ENCODE peak calls at places on chromosomes 4 and X, in five cellular contexts. Y is GM12878, U is A549, M is HepG2, P is K562. G is an unnamed sample.

GRCh38 chr4:81984746-81985145 is 389.0 kb downstream of the HNRNPD start:
- DNase-seq in Y (no peak), U (no peak), M (no peak), P (no peak), G (no peak)

GRCh38 chr4:12965334-12965733 is 518.8 kb downstream of the RAB28 start:
- DNase-seq in Y (no peak), U (no peak), M (no peak), P (no peak), G (no peak)

GRCh38 chrX:100611951-100612350 is 24.7 kb downstream of the TSPAN6 start:
- DNase-seq in Y (no peak), U (no peak), M (no peak), P (no peak), G (no peak)

GRCh38 chrX:153983321-153983729 is 10.8 kb downstream of the TMEM187 start:
- DNase-seq in Y (no peak), U (no peak), M (no peak), P (no peak), G (no peak)

GRCh38 chr4:158783775-158784174 is 14.9 kb downstream of the FNIP2 start:
- DNase-seq in Y (no peak), U (no peak), M (no peak), P (no peak), G (no peak)

GRCh38 chr4:12852338-12853307 is 631.5 kb downstream of the RAB28 start:
- DNase-seq in Y (no peak), U (peak), M (peak), P (peak), G (peak)

GRCh38 chrX:2811271-2811670 is 17.5 kb upstream of the GYG2 start:
- DNase-seq in Y (no peak), U (no peak), M (no peak), P (no peak), G (no peak)

GRCh38 chr4:42309571-42310260 is 87.6 kb upstream of the SHISA3 start:
- DNase-seq in Y (no peak), U (no peak), M (no peak), P (no peak), G (no peak)

GRCh38 chr4:183384516-183384915 is 59.9 kb upstream of the CDKN2AIP start:
- DNase-seq in Y (no peak), U (no peak), M (no peak), P (no peak), G (no peak)

GRCh38 chr4:96009720-96010119 is 169.8 kb downstream of the PDHA2 start:
- DNase-seq in Y (no peak), U (no peak), M (no peak), P (no peak), G (peak)

GRCh38 chr4:109005523-109005922 is 242.7 kb upstream of the ETNPPL start:
- DNase-seq in Y (no peak), U (no peak), M (no peak), P (no peak), G (no peak)

GRCh38 chr4:84497835-84498202 is 1.3 kb downstream of the NKX6-1 start:
- DNase-seq in Y (no peak), U (no peak), M (no peak), P (no peak), G (no peak)

GRCh38 chrX:101057095-101057714 is 5.3 kb upstream of the TRMT2B start:
- DNase-seq in Y (peak), U (no peak), M (no peak), P (peak), G (no peak)

GRCh38 chrX:74270393-74270792 is 33.6 kb upstream of the ZCCHC13 start:
- DNase-seq in Y (no peak), U (no peak), M (no peak), P (no peak), G (no peak)

GRCh38 chr4:182206916-182207315 is 36.3 kb upstream of the TENM3 start:
- DNase-seq in Y (no peak), U (no peak), M (no peak), P (no peak), G (no peak)

GRCh38 chr4:168587326-168588125 is 90.7 kb downstream of the PALLD start:
- DNase-seq in Y (no peak), U (peak), M (no peak), P (no peak), G (no peak)
- TF ChIP-seq JUNB in Y (no peak), U (peak), M (no peak), P (no peak), G (no peak)

GRCh38 chr4:140856692-140857091 is 100.5 kb upstream of the TBC1D9 start:
- DNase-seq in Y (no peak), U (no peak), M (no peak), P (no peak), G (peak)
- TF ChIP-seq JUNB in Y (no peak), U (no peak), M (no peak), P (no peak), G (no peak)

GRCh38 chrX:147476008-147476407 is 435.7 kb upstream of the FMR1 start:
- DNase-seq in Y (no peak), U (no peak), M (peak), P (no peak), G (peak)
- TF ChIP-seq JUNB in Y (no peak), U (no peak), M (no peak), P (no peak), G (no peak)

DNA sequence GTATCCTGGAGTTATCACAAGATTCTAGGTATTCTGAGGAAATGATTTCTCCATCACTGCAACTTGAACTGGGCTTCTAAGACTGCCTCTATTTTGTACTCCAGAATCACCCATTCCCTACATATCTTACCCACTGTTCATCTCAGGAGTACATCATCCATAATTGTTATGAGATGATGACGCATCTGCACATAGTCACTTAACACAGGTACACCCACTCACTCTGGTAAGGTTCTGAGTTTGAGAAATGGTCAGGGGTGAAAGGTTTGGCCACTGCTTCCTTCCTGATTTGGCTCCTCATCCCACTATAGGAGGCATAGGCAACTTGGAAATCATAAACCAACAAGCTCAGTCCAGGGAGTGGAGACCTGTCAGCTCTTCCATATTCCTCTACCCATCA is 143.9 kb downstream of the GLRA2 start:
- DNase-seq in Y (no peak), U (no peak), M (no peak), P (no peak), G (no peak)
- TF ChIP-seq JUNB in Y (no peak), U (no peak), M (no peak), P (no peak), G (no peak)

DNA sequence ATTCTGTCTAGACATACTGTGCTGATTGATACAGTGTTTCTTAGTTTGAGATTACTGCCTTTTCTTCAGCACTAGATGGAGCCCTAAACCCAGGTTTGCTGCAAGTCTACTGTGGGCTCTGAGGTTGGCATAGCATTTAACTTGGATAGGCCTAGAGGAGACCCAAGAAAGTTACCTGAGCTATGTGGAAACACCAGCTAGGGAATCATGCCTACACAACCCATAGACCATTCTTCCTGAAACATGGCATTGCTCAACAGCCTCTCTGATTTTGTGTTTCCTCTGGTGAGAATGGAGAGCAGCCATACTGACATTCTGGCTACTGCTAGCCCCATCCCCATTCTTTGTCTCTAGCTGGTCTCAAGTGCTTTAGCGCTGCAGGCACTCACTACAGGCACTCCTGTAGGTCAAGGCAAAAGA is 287.7 kb upstream of the PCDH18 start:
- DNase-seq in Y (peak), U (peak), M (peak), P (peak), G (peak)
- TF ChIP-seq JUNB in Y (no peak), U (no peak), M (no peak), P (no peak), G (no peak)

GRCh38 chrX:81957900-81958545 is 756.1 kb downstream of the SH3BGRL start:
- DNase-seq in Y (no peak), U (peak), M (no peak), P (no peak), G (peak)
- TF ChIP-seq JUNB in Y (no peak), U (no peak), M (no peak), P (no peak), G (no peak)

GRCh38 chr4:122826000-122826595 is 533 bp upstream of the FGF2 start:
- DNase-seq in Y (no peak), U (no peak), M (no peak), P (no peak), G (peak)

GRCh38 chr4:122826596-122827257 is at the start of gene FGF2:
- DNase-seq in Y (no peak), U (peak), M (no peak), P (peak), G (peak)

GRCh38 chr4:122827899-122828601 is 1.4 kb downstream of the FGF2 start:
- DNase-seq in Y (peak), U (peak), M (peak), P (peak), G (peak)

GRCh38 chr4:122824616-122825015 is 2.0 kb upstream of the FGF2 start:
- DNase-seq in Y (no peak), U (no peak), M (no peak), P (no peak), G (no peak)

DNA sequence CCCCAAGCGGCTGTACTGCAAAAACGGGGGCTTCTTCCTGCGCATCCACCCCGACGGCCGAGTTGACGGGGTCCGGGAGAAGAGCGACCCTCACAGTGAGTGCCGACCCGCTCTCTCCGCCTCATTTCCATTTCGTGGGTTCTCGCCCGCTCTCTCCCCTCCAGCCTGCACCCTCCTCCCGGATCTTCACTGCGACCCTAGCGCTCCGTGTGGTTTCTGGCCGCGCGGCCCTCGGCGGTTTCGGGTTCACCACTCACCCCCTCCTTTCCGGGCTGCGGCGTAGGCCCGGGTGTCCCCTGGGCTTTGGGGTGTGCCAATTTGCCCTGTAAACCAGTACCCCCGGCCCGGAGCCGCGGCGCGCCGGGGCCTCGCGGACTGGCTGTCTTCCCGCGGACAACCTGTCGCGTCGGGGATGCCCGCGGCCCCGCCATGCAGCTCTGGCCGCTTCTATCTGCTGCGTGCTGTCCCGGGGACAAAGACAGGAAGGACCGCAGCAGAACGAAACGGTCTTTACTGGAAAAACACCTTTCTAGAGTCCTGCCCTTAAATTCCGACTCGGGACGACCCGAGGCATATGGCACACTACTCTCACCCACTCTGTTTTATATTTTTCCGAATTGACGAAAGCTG is 742 bp downstream of the FGF2 start:
- DNase-seq in Y (peak), U (peak), M (no peak), P (peak), G (peak)
- TF ChIP-seq JUNB in Y (no peak), U (no peak), M (no peak), P (no peak), G (no peak)

G was measured in GM23338.